ENCODE peak calls at places on chromosomes 11 and 22, in seven cellular contexts. One of them, this sample, is unnamed.

GRCh38 chr11:68854273-68854958 is 12.7 kb upstream of the CPT1A start:
- DNase-seq in effector memory CD8-positive, alpha-beta T cell: no peak
- DNase-seq in AG04449: no peak
- DNase-seq in ELF-1: no peak
- DNase-seq in COR-L47: no peak
- DNase-seq in ovary: no peak
- DNase-seq in hepatic stellate cell: no peak
- DNase-seq in this sample: no peak

GRCh38 chr11:113073290-113073953 is 112.2 kb downstream of the NCAM1 start:
- DNase-seq in effector memory CD8-positive, alpha-beta T cell: no peak
- DNase-seq in AG04449: no peak
- DNase-seq in ELF-1: no peak
- DNase-seq in COR-L47: no peak
- DNase-seq in ovary: no peak
- DNase-seq in hepatic stellate cell: no peak
- DNase-seq in this sample: no peak

GRCh38 chr22:39244496-39245129 is at the start of gene PDGFB:
- DNase-seq in effector memory CD8-positive, alpha-beta T cell: no peak
- DNase-seq in AG04449: no peak
- DNase-seq in ELF-1: no peak
- DNase-seq in COR-L47: peak; percentile 14
- DNase-seq in ovary: no peak
- DNase-seq in hepatic stellate cell: no peak
- DNase-seq in this sample: peak; percentile 51

GRCh38 chr22:47276219-47276843 is 513.9 kb downstream of the TBC1D22A start:
- DNase-seq in effector memory CD8-positive, alpha-beta T cell: no peak
- DNase-seq in AG04449: no peak
- DNase-seq in ELF-1: no peak
- DNase-seq in COR-L47: no peak
- DNase-seq in ovary: no peak
- DNase-seq in hepatic stellate cell: no peak
- DNase-seq in this sample: no peak

GRCh38 chr11:30131535-30131934 is 99.3 kb upstream of the FSHB start:
- DNase-seq in effector memory CD8-positive, alpha-beta T cell: no peak
- DNase-seq in AG04449: no peak
- DNase-seq in ELF-1: no peak
- DNase-seq in COR-L47: no peak
- DNase-seq in ovary: no peak
- DNase-seq in hepatic stellate cell: no peak
- DNase-seq in this sample: peak; percentile 18

GRCh38 chr22:23466351-23466750 is 113.7 kb downstream of the IGLL1 start:
- DNase-seq in effector memory CD8-positive, alpha-beta T cell: no peak
- DNase-seq in AG04449: no peak
- DNase-seq in ELF-1: no peak
- DNase-seq in COR-L47: no peak
- DNase-seq in ovary: no peak
- DNase-seq in hepatic stellate cell: no peak
- DNase-seq in this sample: no peak

GRCh38 chr11:80900265-80900664 is 1459.4 kb upstream of the TENM4 start:
- DNase-seq in effector memory CD8-positive, alpha-beta T cell: no peak
- DNase-seq in AG04449: no peak
- DNase-seq in ELF-1: no peak
- DNase-seq in COR-L47: no peak
- DNase-seq in ovary: no peak
- DNase-seq in hepatic stellate cell: no peak
- DNase-seq in this sample: no peak

GRCh38 chr11:67024410-67024809 is 1.5 kb downstream of the SYT12 start:
- DNase-seq in effector memory CD8-positive, alpha-beta T cell: peak; percentile 24
- DNase-seq in AG04449: no peak
- DNase-seq in ELF-1: no peak
- DNase-seq in COR-L47: no peak
- DNase-seq in ovary: no peak
- DNase-seq in hepatic stellate cell: no peak
- DNase-seq in this sample: no peak

GRCh38 chr11:27497911-27498310 is 8.7 kb downstream of the LIN7C start:
- DNase-seq in effector memory CD8-positive, alpha-beta T cell: no peak
- DNase-seq in AG04449: no peak
- DNase-seq in ELF-1: no peak
- DNase-seq in COR-L47: no peak
- DNase-seq in ovary: no peak
- DNase-seq in hepatic stellate cell: no peak
- DNase-seq in this sample: no peak

This sample was measured in testis.